ENCODE peak calls at places on chromosomes 5 and 9, in seven cellular contexts. X, H, V, W, M, B and U are unnamed samples.

GRCh38 chr5:109597893-109598292 is 91.8 kb upstream of the MAN2A1 start:
- DNase-seq in X (no peak), H (no peak), V (no peak), W (no peak), M (no peak), B (no peak), U (no peak)

GRCh38 chr5:98781964-98782363 is 8.5 kb downstream of the RGMB start:
- DNase-seq in X (no peak), H (no peak), V (no peak), W (no peak), M (no peak), B (no peak), U (no peak)

GRCh38 chr5:135076801-135077200 is 42.8 kb upstream of the PITX1 start:
- DNase-seq in X (no peak), H (peak), V (no peak), W (no peak), M (no peak), B (no peak), U (no peak)

GRCh38 chr9:32431196-32431595 is 46.8 kb downstream of the ACO1 start:
- DNase-seq in X (no peak), H (no peak), V (no peak), W (no peak), M (no peak), B (no peak), U (no peak)

GRCh38 chr9:126020836-126021235 is 273.7 kb downstream of the PBX3 start:
- DNase-seq in X (no peak), H (no peak), V (no peak), W (no peak), M (no peak), B (no peak), U (no peak)

GRCh38 chr9:108813951-108814601 is 41.7 kb downstream of the ACTL7B start:
- DNase-seq in X (no peak), H (no peak), V (peak), W (peak), M (no peak), B (peak), U (no peak)

GRCh38 chr5:68749076-68749475 is 344.7 kb upstream of the SLC30A5 start:
- DNase-seq in X (no peak), H (no peak), V (no peak), W (no peak), M (no peak), B (no peak), U (no peak)

GRCh38 chr5:113909782-113910181 is 396.3 kb downstream of the YTHDC2 start:
- DNase-seq in X (no peak), H (no peak), V (no peak), W (no peak), M (no peak), B (peak), U (no peak)

GRCh38 chr5:180889366-180889765 is 9.6 kb upstream of the BTNL8 start:
- DNase-seq in X (no peak), H (no peak), V (no peak), W (no peak), M (no peak), B (no peak), U (no peak)

GRCh38 chr5:130692766-130693165 is 472.3 kb downstream of the HINT1 start:
- DNase-seq in X (no peak), H (no peak), V (no peak), W (no peak), M (no peak), B (no peak), U (no peak)

GRCh38 chr5:79847561-79847960 is 143.5 kb downstream of the MTX3 start:
- DNase-seq in X (no peak), H (no peak), V (no peak), W (no peak), M (no peak), B (no peak), U (no peak)

GRCh38 chr9:36051317-36051716 is 14.6 kb downstream of the RECK start:
- DNase-seq in X (no peak), H (no peak), V (no peak), W (no peak), M (no peak), B (no peak), U (no peak)

GRCh38 chr9:134916161-134916665 is 1.5 kb downstream of the FCN1 start:
- DNase-seq in X (no peak), H (no peak), V (no peak), W (no peak), M (no peak), B (peak), U (no peak)

GRCh38 chr9:137107312-137107921 is 7.1 kb downstream of the DPP7 start:
- DNase-seq in X (no peak), H (peak), V (no peak), W (no peak), M (no peak), B (no peak), U (no peak)

GRCh38 chr5:14400611-14401010 is 181.0 kb upstream of the OTULINL start:
- DNase-seq in X (no peak), H (no peak), V (no peak), W (no peak), M (no peak), B (no peak), U (no peak)

GRCh38 chr5:118596255-118596654 is 392.1 kb downstream of the DTWD2 start:
- DNase-seq in X (no peak), H (no peak), V (no peak), W (no peak), M (no peak), B (no peak), U (no peak)

GRCh38 chr9:16996901-16997491 is 126.5 kb upstream of the BNC2 start:
- DNase-seq in X (no peak), H (no peak), V (no peak), W (no peak), M (no peak), B (no peak), U (no peak)

GRCh38 chr9:91006046-91006445 is 204.4 kb downstream of the SYK start:
- DNase-seq in X (no peak), H (no peak), V (no peak), W (no peak), M (no peak), B (no peak), U (no peak)

GRCh38 chr5:167720676-167721260 is 570.7 kb upstream of the WWC1 start:
- DNase-seq in X (no peak), H (no peak), V (no peak), W (no peak), M (no peak), B (no peak), U (no peak)

GRCh38 chr9:105473221-105473620 is 25.4 kb downstream of the FSD1L start:
- DNase-seq in X (no peak), H (no peak), V (no peak), W (no peak), M (no peak), B (no peak), U (no peak)

GRCh38 chr5:35159370-35159742 is 70.9 kb downstream of the PRLR start:
- DNase-seq in X (no peak), H (no peak), V (no peak), W (no peak), M (no peak), B (no peak), U (peak)

GRCh38 chr5:81761970-81762369 is 11.1 kb upstream of the SSBP2 start:
- DNase-seq in X (no peak), H (no peak), V (no peak), W (no peak), M (no peak), B (no peak), U (no peak)
- H3K27ac ChIP-seq in X (no peak), H (no peak), V (no peak), W (no peak), M (no peak), B (no peak), U (no peak)

DNA sequence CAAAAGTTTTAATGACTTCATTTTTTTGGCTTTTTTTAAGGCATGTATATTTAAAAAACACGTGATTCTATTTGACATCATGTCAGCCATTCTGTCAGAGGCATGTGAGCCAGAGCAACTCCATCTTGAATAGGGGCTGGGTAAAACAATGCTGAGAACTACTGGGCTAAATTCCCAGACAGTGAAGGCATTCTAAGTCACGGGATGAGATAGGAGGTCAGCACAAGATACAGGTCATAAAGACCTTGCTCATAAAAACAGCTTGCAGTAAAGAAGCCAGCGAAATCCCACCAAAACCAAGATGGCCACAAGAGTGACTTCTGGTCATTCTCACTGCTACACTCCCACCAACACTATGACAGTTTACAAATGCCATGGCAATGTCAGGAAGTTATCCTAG is 1000.6 kb upstream of the DMAC1 start:
- DNase-seq in X (no peak), H (no peak), V (no peak), W (no peak), M (no peak), B (no peak), U (no peak)
- TF ChIP-seq POLR2A in X (no peak), H (no peak), V (no peak), W (no peak), M (no peak), B (no peak), U (no peak)

DNA sequence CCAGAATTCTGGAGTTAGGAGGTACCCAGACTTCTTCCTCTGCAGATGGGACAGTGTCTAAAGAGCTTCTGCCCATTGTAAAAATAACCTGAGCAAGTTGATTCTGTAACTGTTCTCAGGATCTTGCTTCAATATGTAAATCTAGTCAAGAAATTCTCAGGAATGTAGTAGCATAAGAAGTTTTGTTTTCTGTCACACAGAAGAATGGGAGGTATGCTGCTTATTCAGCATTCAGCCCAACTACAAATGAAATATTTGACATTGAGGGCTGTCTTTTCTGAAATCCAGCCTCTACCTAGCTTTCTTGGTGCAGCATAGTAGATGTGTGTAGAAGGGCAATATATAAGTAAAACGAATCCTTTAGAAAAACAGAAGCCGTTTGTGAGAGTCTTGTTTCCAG is 13.8 kb downstream of the MACIR start:
- DNase-seq in X (no peak), H (no peak), V (no peak), W (no peak), M (no peak), B (no peak), U (no peak)
- H3K4me3 ChIP-seq in X (no peak), H (no peak), V (no peak), W (no peak), M (no peak), B (no peak), U (no peak)

GRCh38 chr9:112790231-112790774 is 39.7 kb downstream of the SNX30 start:
- DNase-seq in X (peak), H (no peak), V (no peak), W (no peak), M (no peak), B (no peak), U (no peak)

GRCh38 chr9:112789493-112789892 is 38.9 kb downstream of the SNX30 start:
- DNase-seq in X (no peak), H (no peak), V (no peak), W (no peak), M (no peak), B (no peak), U (no peak)

GRCh38 chr9:112786834-112787520 is 36.4 kb downstream of the SNX30 start:
- DNase-seq in X (no peak), H (no peak), V (no peak), W (no peak), M (no peak), B (no peak), U (no peak)

GRCh38 chr9:112785981-112786380 is 35.4 kb downstream of the SNX30 start:
- DNase-seq in X (no peak), H (no peak), V (no peak), W (no peak), M (no peak), B (no peak), U (no peak)

DNA sequence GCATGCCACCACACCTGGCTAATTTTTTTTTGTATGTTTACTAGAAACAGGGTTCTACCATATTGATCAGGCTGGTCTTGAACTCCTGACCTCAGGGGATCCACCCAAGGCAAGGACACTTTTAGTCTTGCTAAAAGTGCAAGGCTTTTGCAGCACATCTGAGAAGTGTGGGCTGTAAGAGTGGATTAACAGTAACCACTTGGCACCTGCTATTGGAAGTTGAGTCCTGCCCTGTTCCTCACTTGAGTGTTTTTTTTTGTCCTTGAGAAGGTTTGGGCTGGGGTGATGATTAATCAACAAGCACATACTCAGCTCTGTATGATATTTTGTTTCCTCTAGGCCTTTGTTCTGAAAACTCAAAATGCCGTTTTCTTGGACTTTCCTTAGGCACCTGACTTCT is 37.4 kb downstream of the SNX30 start:
- DNase-seq in X (no peak), H (no peak), V (no peak), W (no peak), M (no peak), B (no peak), U (no peak)
- H3K27ac ChIP-seq in X (no peak), H (no peak), V (no peak), W (no peak), M (no peak), B (no peak), U (no peak)

GRCh38 chr9:100426532-100427365 is at the start of gene MSANTD3:
- DNase-seq in X (peak), H (peak), V (peak), W (peak), M (no peak), B (peak), U (peak)
- TF ChIP-seq POLR2A in X (no peak), H (no peak), V (peak), W (peak), M (no peak), B (no peak), U (no peak)

GRCh38 chr5:177493795-177494355 is 3.5 kb downstream of the PDLIM7 start:
- DNase-seq in X (no peak), H (no peak), V (no peak), W (no peak), M (no peak), B (no peak), U (no peak)

GRCh38 chr5:177496111-177497010 is 1.0 kb downstream of the PDLIM7 start:
- DNase-seq in X (peak), H (peak), V (peak), W (peak), M (peak), B (peak), U (peak)

GRCh38 chr5:177495243-177496060 is 2.0 kb downstream of the PDLIM7 start:
- DNase-seq in X (peak), H (peak), V (peak), W (no peak), M (no peak), B (peak), U (no peak)

GRCh38 chr5:177492841-177493240 is 4.6 kb downstream of the PDLIM7 start:
- DNase-seq in X (no peak), H (no peak), V (no peak), W (no peak), M (no peak), B (no peak), U (peak)

DNA sequence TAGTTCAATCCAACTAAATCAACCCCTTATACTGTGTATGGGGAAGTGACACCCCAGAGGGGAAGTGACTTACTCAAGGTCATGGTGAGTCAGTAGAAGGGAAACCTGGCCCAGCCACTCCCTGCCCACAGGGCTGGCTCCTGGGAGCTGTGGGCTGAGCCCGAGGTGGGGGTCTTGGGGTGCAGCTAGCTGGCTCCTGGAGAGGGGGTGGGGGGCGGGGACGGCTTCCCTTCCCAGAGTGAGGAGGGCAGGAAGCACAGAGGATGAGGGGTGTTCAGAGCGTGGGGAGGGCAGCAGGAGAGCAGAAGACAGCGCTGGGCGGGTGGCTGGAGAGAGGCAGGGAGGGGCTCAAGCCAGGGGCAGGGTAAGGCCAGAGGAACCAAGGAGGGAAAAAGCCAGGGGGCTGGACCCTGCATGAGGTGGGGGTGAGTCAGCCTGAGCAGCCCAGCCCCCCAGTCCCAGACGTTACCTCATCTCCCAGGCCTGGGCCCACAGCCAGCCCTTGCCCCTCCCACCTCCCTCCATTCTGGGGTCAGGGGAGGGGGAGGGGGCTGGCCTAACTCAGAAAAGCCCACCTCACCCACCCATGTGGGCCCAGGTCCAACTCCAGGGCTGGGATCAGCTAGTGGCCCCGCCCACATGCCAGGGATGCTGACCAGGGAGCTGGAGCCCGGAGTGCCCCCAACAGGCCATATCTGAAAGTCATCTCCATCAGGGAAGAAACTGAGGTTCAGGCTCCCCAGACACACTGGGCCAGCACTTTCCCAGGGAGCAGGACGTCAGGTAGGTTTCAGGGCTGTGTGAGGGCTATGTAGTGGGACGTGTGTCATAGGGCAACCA is 2.8 kb downstream of the PDLIM7 start:
- DNase-seq in X (peak), H (peak), V (peak), W (peak), M (no peak), B (peak), U (peak)
- H3K4me3 ChIP-seq in X (peak), H (peak), V (peak), W (peak), M (no peak), B (no peak), U (no peak)

DNA sequence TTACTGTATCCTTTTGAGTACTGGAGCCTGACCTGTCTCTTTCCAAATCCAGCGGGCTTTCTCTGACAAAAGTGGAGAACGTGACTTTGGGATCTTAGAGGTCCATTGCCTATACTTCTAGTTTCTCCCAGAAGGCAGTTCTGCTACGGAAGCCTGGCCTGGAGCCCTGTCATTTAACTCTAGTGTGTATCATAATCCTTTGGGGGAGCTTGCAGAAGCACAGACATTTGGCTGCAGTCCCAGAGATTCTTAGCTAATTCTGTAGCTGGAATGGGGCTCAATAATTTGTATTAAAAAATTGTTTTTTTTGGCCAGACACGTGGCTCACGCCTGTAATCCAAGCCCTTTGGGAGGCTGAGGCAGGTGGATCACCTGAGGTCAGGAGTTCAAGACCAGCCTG is 3.0 kb downstream of the HARS2 start:
- DNase-seq in X (no peak), H (no peak), V (no peak), W (no peak), M (no peak), B (no peak), U (no peak)
- H3K27ac ChIP-seq in X (no peak), H (no peak), V (no peak), W (no peak), M (no peak), B (no peak), U (no peak)

GRCh38 chr9:88537743-88538055 is 2.7 kb downstream of the NXNL2 start:
- DNase-seq in X (peak), H (peak), V (peak), W (no peak), M (peak), B (peak), U (peak)

GRCh38 chr9:88535226-88535931 is 401 bp downstream of the NXNL2 start:
- DNase-seq in X (peak), H (no peak), V (peak), W (no peak), M (no peak), B (no peak), U (peak)

GRCh38 chr9:88534456-88535225 is at the start of gene NXNL2:
- DNase-seq in X (peak), H (peak), V (peak), W (peak), M (peak), B (peak), U (peak)

GRCh38 chr9:88536951-88537742 is 2.2 kb downstream of the NXNL2 start:
- DNase-seq in X (peak), H (no peak), V (peak), W (no peak), M (no peak), B (no peak), U (no peak)

GRCh38 chr9:88535932-88536324 is 950 bp downstream of the NXNL2 start:
- DNase-seq in X (peak), H (peak), V (no peak), W (no peak), M (peak), B (peak), U (peak)
- TF ChIP-seq POLR2A in X (no peak), H (no peak), V (no peak), W (no peak), M (no peak), B (no peak), U (no peak)

GRCh38 chr9:96412174-96412913 is 5.8 kb downstream of the ZNF367 start:
- DNase-seq in X (no peak), H (no peak), V (no peak), W (no peak), M (no peak), B (no peak), U (no peak)
- H3K4me3 ChIP-seq in X (no peak), H (no peak), V (no peak), W (no peak), M (no peak), B (no peak), U (no peak)

DNA sequence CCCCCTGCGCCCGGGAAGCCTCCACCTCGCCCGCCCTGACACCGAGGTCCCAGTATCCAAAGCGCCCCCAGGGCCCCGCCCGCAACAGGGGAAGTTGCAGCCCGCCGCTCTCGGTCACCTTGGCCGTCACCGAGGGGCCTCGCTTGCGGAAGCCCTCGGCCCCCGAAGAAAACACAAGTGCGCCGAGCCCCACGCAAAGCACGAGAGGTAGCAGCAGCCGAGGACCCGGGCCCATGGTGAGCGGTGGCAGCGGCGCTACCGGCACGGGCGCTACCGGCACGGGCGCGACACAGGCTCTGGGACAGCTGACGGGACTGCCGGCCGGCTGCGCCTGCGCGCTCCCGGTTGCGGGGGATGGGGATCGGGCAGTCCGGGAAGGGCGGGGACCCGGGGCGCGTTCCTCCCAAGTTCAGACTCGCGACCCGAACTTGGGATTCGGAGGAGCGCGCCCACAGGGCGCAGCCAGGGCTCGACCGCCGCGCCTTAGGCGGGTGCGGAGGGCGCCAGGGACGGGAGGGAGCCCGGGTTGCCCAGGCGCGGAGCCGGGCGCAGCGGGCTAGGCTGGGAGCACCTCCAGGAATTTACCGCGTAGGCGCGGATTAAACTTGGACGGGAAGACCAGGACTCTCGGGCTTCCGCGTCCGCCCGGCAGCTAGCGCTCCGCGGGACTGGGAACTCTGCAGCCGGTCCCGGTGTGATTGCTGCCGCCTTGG is at the start of gene PPIC:
- DNase-seq in X (peak), H (peak), V (peak), W (peak), M (peak), B (peak), U (peak)
- H3K27ac ChIP-seq in X (peak), H (peak), V (peak), W (peak), M (peak), B (peak), U (peak)